ENCODE peak calls at places on chromosomes 2 and 18, in six cellular contexts. K, B, G, C, F and X are unnamed samples.
A peak's percentile ranks its signal among the peaks of the same experiment; 100 is the strongest.

GRCh38 chr2:55518846-55519167 is 711 bp upstream of the CFAP36 start:
- DNase-seq in K (no peak), B (no peak), G (peak; percentile 25), C (peak; percentile 28), F (peak; percentile 60), X (no peak)

GRCh38 chr18:671405-671804 is 14.0 kb downstream of the TYMS start:
- DNase-seq in K (no peak), B (no peak), G (no peak), C (no peak), F (no peak), X (no peak)

GRCh38 chr2:26724004-26724750 is 31.7 kb downstream of the KCNK3 start:
- DNase-seq in K (peak; percentile 93), B (no peak), G (peak; percentile 84), C (peak; percentile 89), F (no peak), X (peak; percentile 6)

GRCh38 chr2:106096446-106097369 is 97.4 kb downstream of the UXS1 start:
- DNase-seq in K (no peak), B (no peak), G (no peak), C (no peak), F (no peak), X (no peak)

GRCh38 chr2:65708129-65708528 is 275.7 kb upstream of the SPRED2 start:
- DNase-seq in K (no peak), B (no peak), G (no peak), C (no peak), F (no peak), X (no peak)

GRCh38 chr2:88753833-88754584 is 62.5 kb downstream of the RPIA start:
- DNase-seq in K (no peak), B (no peak), G (no peak), C (no peak), F (no peak), X (peak; percentile 22)

GRCh38 chr2:176178271-176178806 is 10.1 kb upstream of the HOXD1 start:
- DNase-seq in K (no peak), B (no peak), G (no peak), C (no peak), F (peak; percentile 80), X (no peak)

GRCh38 chr18:36903215-36903928 is 74.4 kb downstream of the KIAA1328 start:
- DNase-seq in K (no peak), B (no peak), G (no peak), C (no peak), F (peak; percentile 1), X (no peak)

GRCh38 chr18:3153107-3153704 is 66.6 kb downstream of the MYOM1 start:
- DNase-seq in K (no peak), B (no peak), G (no peak), C (no peak), F (no peak), X (peak; percentile 42)

GRCh38 chr2:226435146-226435545 is 364.5 kb downstream of the IRS1 start:
- DNase-seq in K (no peak), B (no peak), G (no peak), C (no peak), F (no peak), X (no peak)

GRCh38 chr2:169001116-169001815 is 29.9 kb downstream of the ABCB11 start:
- DNase-seq in K (no peak), B (no peak), G (no peak), C (no peak), F (no peak), X (peak; percentile 88)

GRCh38 chr2:119679526-119679837 is 481 bp downstream of the TMEM177 start:
- DNase-seq in K (no peak), B (no peak), G (no peak), C (no peak), F (no peak), X (no peak)

GRCh38 chr2:20676353-20677215 is 9.6 kb downstream of the GDF7 start:
- DNase-seq in K (no peak), B (no peak), G (no peak), C (no peak), F (no peak), X (no peak)

GRCh38 chr2:204583773-204584172 is 38.5 kb downstream of the PARD3B start:
- DNase-seq in K (no peak), B (no peak), G (no peak), C (no peak), F (no peak), X (no peak)

GRCh38 chr18:79604913-79605235 is 74.7 kb upstream of the CTDP1 start:
- DNase-seq in K (no peak), B (no peak), G (no peak), C (no peak), F (no peak), X (no peak)

DNA sequence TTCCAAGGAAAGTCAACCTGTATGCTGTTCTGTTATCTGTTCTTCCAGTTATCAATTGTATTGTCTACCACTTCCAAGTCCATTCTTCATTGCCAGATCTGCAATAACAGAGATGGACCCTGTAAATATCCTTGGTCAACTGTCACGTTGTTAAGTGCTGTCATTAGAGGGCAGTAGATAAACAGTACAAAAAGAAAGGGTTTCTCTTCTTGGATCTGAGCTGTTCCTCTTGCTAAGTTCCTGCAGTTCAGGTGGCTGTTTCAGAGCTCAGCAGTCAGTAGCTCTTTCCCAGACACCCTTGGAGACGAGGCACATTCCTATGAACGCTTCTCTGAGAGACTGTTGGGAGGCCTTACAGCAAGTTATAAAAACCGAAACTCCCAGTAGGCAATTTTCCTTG is 957.1 kb upstream of the CHAC2 start:
- DNase-seq in K (peak; percentile 32), B (no peak), G (no peak), C (peak; percentile 5), F (peak; percentile 32), X (peak; percentile 35)
- TF ChIP-seq CTCF in K (peak; percentile 49), B (no peak), G (no peak), C (peak; percentile 53), F (no peak), X (peak; percentile 6)

GRCh38 chr2:44964704-44965343 is 23.3 kb downstream of the SIX3 start:
- DNase-seq in K (no peak), B (peak; percentile 73), G (peak; percentile 28), C (no peak), F (no peak), X (no peak)
- TF ChIP-seq MAX in K (no peak), B (no peak), G (no peak), C (no peak), F (no peak), X (no peak)

DNA sequence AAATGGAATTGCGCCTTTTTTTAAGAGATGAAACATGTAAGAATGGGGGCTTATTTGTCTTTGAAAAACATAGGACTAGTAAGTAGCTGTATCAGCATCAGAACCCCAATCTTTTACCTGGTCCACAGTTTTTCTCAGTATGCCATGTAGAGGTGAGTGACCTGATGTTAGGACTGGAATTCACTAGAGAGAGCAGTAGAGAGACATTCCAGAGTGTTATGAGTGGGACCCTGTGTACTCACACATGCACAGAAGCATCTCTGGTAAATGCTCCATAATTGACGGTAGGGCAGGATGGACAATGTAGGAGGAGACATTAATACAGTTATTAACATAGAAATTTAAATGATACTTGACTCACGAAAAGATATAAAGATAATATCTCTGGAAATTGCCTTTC is 1.4 kb upstream of the GALNT13 start:
- DNase-seq in K (no peak), B (no peak), G (no peak), C (no peak), F (no peak), X (no peak)
- TF ChIP-seq CTCF in K (peak; percentile 35), B (no peak), G (no peak), C (peak; percentile 62), F (no peak), X (no peak)

DNA sequence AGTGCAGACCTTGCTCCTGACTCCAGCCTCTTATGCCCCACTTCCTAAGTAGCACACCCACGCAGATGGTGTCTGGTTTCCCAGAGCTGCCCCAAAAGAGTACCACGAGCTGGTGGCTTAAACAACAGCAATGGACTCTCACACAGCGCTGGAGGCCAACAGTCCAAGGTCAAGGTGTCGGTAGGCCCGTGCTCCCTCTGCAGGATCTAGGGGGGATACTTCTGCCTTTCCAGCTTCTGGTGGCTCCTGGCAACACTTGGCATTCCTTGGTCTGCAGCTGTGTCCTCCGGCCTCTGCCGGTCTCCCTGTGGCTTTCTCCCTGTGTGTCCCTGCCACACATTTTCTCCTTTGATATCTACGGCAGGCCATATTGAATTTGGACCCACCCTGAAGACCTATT is 99.0 kb downstream of the TSHZ1 start:
- DNase-seq in K (no peak), B (peak; percentile 27), G (no peak), C (no peak), F (no peak), X (no peak)
- TF ChIP-seq MAX in K (no peak), B (no peak), G (no peak), C (no peak), F (no peak), X (no peak)

DNA sequence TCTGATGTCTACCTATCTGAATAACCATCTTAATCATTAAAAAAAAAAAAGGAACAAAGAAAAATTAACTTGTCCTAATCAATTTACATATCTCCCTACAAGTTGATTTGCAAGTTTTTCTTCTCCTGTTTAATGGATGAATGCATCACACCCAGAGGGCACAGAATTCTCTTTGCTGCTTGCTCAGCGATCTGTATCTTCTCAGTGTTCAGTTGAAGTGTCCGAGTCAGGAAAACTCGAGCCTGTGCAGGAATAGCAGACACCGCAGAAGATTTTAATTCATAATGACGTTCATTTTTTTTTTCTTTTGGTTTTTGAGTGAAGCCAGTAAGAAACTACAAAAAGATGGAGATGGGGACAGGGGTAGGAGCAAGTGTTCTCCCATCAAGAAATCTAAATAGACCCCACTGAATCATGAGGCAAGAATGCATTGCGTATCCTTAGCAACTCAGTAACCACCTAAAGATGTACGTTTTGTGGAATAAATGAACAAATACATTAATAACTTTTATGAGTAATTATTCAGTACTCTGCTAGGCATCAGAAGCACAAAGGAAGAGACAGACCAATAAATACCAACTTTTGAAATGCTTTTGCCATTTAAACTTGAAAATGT is 675.5 kb downstream of the LRP1B start:
- DNase-seq in K (no peak), B (no peak), G (no peak), C (no peak), F (no peak), X (no peak)
- TF ChIP-seq CTCF in K (no peak), B (no peak), G (no peak), C (no peak), F (no peak), X (no peak)

DNA sequence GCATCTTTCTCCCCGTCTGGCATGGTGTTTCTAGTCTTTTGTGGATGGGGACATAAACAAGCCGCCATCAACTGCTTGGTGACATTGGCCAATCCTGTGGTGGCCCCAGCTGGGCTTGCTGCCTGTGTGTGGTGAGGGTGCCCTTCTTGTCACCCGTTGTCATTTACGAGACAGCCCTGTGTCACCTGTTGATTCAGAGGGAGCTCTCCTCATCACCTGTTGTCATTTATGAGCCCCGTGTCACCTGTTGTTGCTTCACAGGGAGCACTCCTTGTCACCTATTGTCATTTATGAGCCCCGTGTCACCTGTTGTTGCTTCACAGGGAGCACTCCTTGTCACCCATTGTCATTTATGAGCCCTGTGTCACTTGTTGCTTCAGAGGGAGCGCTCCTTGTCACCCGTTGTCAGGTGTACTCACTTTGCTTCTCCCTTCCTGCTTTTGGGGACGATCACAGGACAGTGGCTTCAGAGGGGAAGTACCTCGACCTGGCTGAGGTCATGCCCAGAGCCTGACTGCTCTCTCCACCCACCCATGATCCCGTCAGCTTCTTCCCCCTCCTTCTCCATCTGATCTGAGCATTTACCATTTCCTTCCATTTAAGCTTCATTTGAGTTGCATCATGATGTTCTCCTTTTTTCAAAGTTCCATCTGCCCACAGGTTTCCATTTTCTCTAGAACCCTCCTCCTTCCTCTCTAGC is 29.1 kb downstream of the HPCAL1 start:
- DNase-seq in K (no peak), B (no peak), G (peak; percentile 39), C (no peak), F (peak; percentile 91), X (no peak)
- TF ChIP-seq MAX in K (no peak), B (no peak), G (no peak), C (no peak), F (peak; percentile 65), X (no peak)

GRCh38 chr18:9055185-9055584 is 47.3 kb upstream of the NDUFV2 start:
- DNase-seq in K (peak; percentile 40), B (no peak), G (peak; percentile 41), C (peak; percentile 13), F (peak; percentile 69), X (peak; percentile 81)
- TF ChIP-seq CTCF in K (peak; percentile 45), B (no peak), G (peak; percentile 75), C (peak; percentile 50), F (no peak), X (no peak)